ENCODE peak calls at places on chromosomes 11 and 22, in six cellular contexts. A is fibroblast of lung, M is EL, J is mucosa of gallbladder, L is A549, P is PC-3. O is an unnamed sample.

GRCh38 chr22:29801153-29801552 is 34.0 kb downstream of the UQCR10 start:
- DNase-seq in P (no peak), L (no peak), J (no peak), M (no peak), A (no peak), O (no peak)

GRCh38 chr11:46281374-46281831 is 3.9 kb downstream of the CREB3L1 start:
- DNase-seq in A (peak; percentile 56), M (peak; percentile 44), P (no peak), L (no peak), J (no peak), O (no peak)

GRCh38 chr22:23064381-23065068 is 5.8 kb upstream of the GNAZ start:
- DNase-seq in A (no peak), P (no peak), M (no peak), L (no peak), J (no peak), O (no peak)

GRCh38 chr22:19868773-19869471 is 14.2 kb upstream of the GNB1L start:
- DNase-seq in J (no peak), A (no peak), L (no peak), M (no peak), P (no peak), O (no peak)

GRCh38 chr22:22079404-22080148 is 97.0 kb upstream of the TOP3B start:
- DNase-seq in L (no peak), A (no peak), J (no peak), P (no peak), M (no peak), O (no peak)

GRCh38 chr11:8692417-8692816 is 9.8 kb downstream of the RPL27A start:
- DNase-seq in M (no peak), P (no peak), J (no peak), L (no peak), A (no peak), O (no peak)

GRCh38 chr11:43736502-43737193 is 56.1 kb downstream of the HSD17B12 start:
- DNase-seq in P (peak; percentile 49), L (no peak), J (no peak), A (peak; percentile 87), M (peak; percentile 27), O (peak; percentile 74)

GRCh38 chr22:48898524-48899377 is 928.9 kb downstream of the BRD1 start:
- DNase-seq in P (no peak), A (no peak), M (no peak), J (no peak), L (no peak), O (no peak)

GRCh38 chr11:61541568-61541967 is 33.0 kb downstream of the LRRC10B start:
- DNase-seq in M (peak; percentile 49), L (peak; percentile 36), A (peak; percentile 55), P (peak; percentile 78), J (no peak), O (no peak)

GRCh38 chr11:34416746-34417145 is 22.0 kb upstream of the CAT start:
- DNase-seq in A (no peak), M (no peak), L (no peak), P (no peak), J (no peak), O (no peak)

GRCh38 chr22:50702821-50703725 is 30.4 kb downstream of the SHANK3 start:
- DNase-seq in A (no peak), P (no peak), M (no peak), J (no peak), L (no peak), O (no peak)

GRCh38 chr22:34841911-34842310 is 224.0 kb upstream of the ISX start:
- DNase-seq in L (no peak), J (no peak), A (peak; percentile 17), M (peak; percentile 18), P (no peak), O (no peak)

GRCh38 chr22:21802673-21803072 is 64.8 kb downstream of the MAPK1 start:
- DNase-seq in M (no peak), J (no peak), A (no peak), P (no peak), L (no peak), O (no peak)

GRCh38 chr11:88680806-88681205 is 343.3 kb upstream of the CTSC start:
- DNase-seq in L (no peak), M (peak; percentile 5), J (no peak), P (peak; percentile 43), A (peak; percentile 44), O (no peak)

GRCh38 chr22:26888887-26889286 is 231.5 kb downstream of the MIAT start:
- DNase-seq in A (no peak), J (no peak), L (no peak), P (no peak), M (no peak), O (no peak)

GRCh38 chr11:125165111-125165663 is 636 bp downstream of the PKNOX2 start:
- DNase-seq in L (no peak), J (no peak), A (peak; percentile 54), M (peak; percentile 41), P (peak; percentile 19), O (no peak)

GRCh38 chr22:26892401-26893033 is 235.1 kb downstream of the MIAT start:
- DNase-seq in M (peak; percentile 38), A (peak; percentile 49), J (peak; percentile 28), L (peak; percentile 24), P (no peak), O (no peak)

GRCh38 chr11:78000193-78000592 is 5.7 kb upstream of the INTS4 start:
- DNase-seq in M (peak; percentile 75), L (peak; percentile 72), P (peak; percentile 82), A (peak; percentile 70), J (peak; percentile 21), O (peak; percentile 70)

GRCh38 chr22:39309881-39310714 is 9.3 kb downstream of the RPL3 start:
- DNase-seq in M (peak; percentile 70), A (no peak), L (no peak), P (peak; percentile 36), J (no peak), O (no peak)

GRCh38 chr11:90635145-90635544 is 412.3 kb upstream of the CHORDC1 start:
- DNase-seq in J (no peak), L (no peak), P (no peak), A (no peak), M (no peak), O (no peak)

GRCh38 chr11:46593550-46594382 is at the start of gene AMBRA1:
- DNase-seq in J (peak; percentile 93), M (peak; percentile 90), L (peak; percentile 93), A (peak; percentile 93), P (peak; percentile 89), O (peak; percentile 89)

GRCh38 chr22:27242917-27243589 is 558.5 kb downstream of the MN1 start:
- DNase-seq in L (peak; percentile 91), P (no peak), J (peak; percentile 30), A (no peak), M (no peak), O (no peak)

GRCh38 chr11:69269926-69270697 is 23.8 kb upstream of the MYEOV start:
- DNase-seq in P (no peak), M (no peak), L (no peak), J (no peak), A (no peak), O (no peak)

GRCh38 chr11:125379565-125380343 is 116.3 kb downstream of the FEZ1 start:
- DNase-seq in A (no peak), M (no peak), L (no peak), J (no peak), P (no peak), O (no peak)

GRCh38 chr11:105466582-105467228 is 143.2 kb upstream of the GRIA4 start:
- DNase-seq in P (peak; percentile 84), J (no peak), M (peak; percentile 76), A (peak; percentile 67), L (no peak), O (peak; percentile 39)

O was measured in astrocyte of the cerebellum.